ENCODE peak calls at places on chromosomes 7 and 10, in five cellular contexts. M is NCI-H1417 treated with DMSO at 0.1 percent for 48 hours, G is gastrocnemius medialis, A is ecto neural progenitor cell, E is PC-3. Z is an unnamed sample.

GRCh38 chr7:2110586-2111396 is 122.0 kb downstream of the MAD1L1 start:
- DNase-seq in M (no peak), G (no peak), A (no peak), E (no peak), Z (no peak)

GRCh38 chr10:114232777-114233176 is 6.3 kb upstream of the VWA2 start:
- DNase-seq in M (no peak), G (no peak), A (no peak), E (no peak), Z (no peak)

GRCh38 chr7:39624202-39624807 is 933 bp downstream of the RALA start:
- DNase-seq in M (no peak), G (no peak), A (no peak), E (peak; percentile 39), Z (no peak)

GRCh38 chr7:36039671-36040070 is 113.4 kb upstream of the EEPD1 start:
- DNase-seq in M (no peak), G (no peak), A (no peak), E (no peak), Z (no peak)

GRCh38 chr7:1121886-1122831 is 34.2 kb downstream of the GPER1 start:
- DNase-seq in M (no peak), G (no peak), A (no peak), E (no peak), Z (no peak)

GRCh38 chr7:52826515-52826914 is 208.9 kb upstream of the POM121L12 start:
- DNase-seq in M (no peak), G (no peak), A (no peak), E (no peak), Z (no peak)

GRCh38 chr10:121702351-121703320 is 104.4 kb upstream of the FGFR2 start:
- DNase-seq in M (no peak), G (no peak), A (no peak), E (peak; percentile 41), Z (no peak)

GRCh38 chr7:130560972-130561371 is 69.1 kb downstream of the MEST start:
- DNase-seq in M (no peak), G (no peak), A (no peak), E (peak; percentile 49), Z (no peak)

GRCh38 chr7:20199015-20199737 is 18.0 kb downstream of the MACC1 start:
- DNase-seq in M (no peak), G (no peak), A (no peak), E (peak; percentile 94), Z (peak; percentile 54)